ENCODE peak calls at places on chromosome 3, in ten cellular contexts. U is AG20443; J is activated T-helper 1 cell treated with anti-CD3 and anti-CD28 coated beads, Interleukin-2, amount 50 U/mL, for 16 hours; I is GDM1; T is cardiac muscle cell; V is HEK293T; H is NCI-H2029 treated with DMSO at 0.1 percent for 48 hours; F is activated T-cell treated with anti-CD3 and anti-CD28 coated beads, Interleukin-2, amount 50 U/mL, for 1 hour; D is activated CD8-positive, alpha-beta T cell treated with anti-CD3 and anti-CD28 coated beads for 36 hours; X is NCI-H1436 treated with DMSO at 0.1 percent for 48 hours. P is an unnamed sample.

GRCh38 chr3:185729335-185729715 is 95.5 kb downstream of the IGF2BP2 start:
- DNase-seq in U (peak; percentile 51), D (no peak), V (no peak), F (no peak), T (no peak), H (no peak), J (no peak), I (no peak), X (no peak), P (peak; percentile 87)

GRCh38 chr3:108013141-108014055 is 77.4 kb downstream of the CD47 start:
- DNase-seq in F (no peak), I (no peak), V (no peak), D (no peak), J (no peak), H (no peak), T (no peak), X (no peak), U (no peak), P (no peak)

GRCh38 chr3:45711936-45712335 is 22.7 kb downstream of the SACM1L start:
- DNase-seq in D (no peak), F (no peak), H (no peak), U (no peak), I (no peak), V (no peak), X (no peak), J (no peak), T (no peak), P (no peak)

GRCh38 chr3:98972155-98972554 is 70.7 kb upstream of the DCBLD2 start:
- DNase-seq in F (no peak), I (no peak), T (no peak), H (no peak), V (no peak), J (no peak), U (peak; percentile 57), D (no peak), X (no peak), P (peak; percentile 95)

GRCh38 chr3:115937054-115937453 is 313.7 kb downstream of the GAP43 start:
- DNase-seq in T (no peak), H (no peak), F (no peak), I (no peak), D (no peak), V (no peak), J (no peak), X (no peak), U (no peak), P (peak; percentile 35)

GRCh38 chr3:71127463-71128243 is 455.9 kb downstream of the FOXP1 start:
- DNase-seq in T (peak; percentile 61), X (no peak), J (no peak), U (peak; percentile 33), D (peak; percentile 78), F (no peak), H (no peak), I (peak; percentile 12), V (no peak), P (no peak)

GRCh38 chr3:23444386-23444785 is 241.3 kb downstream of the UBE2E2 start:
- DNase-seq in H (no peak), I (no peak), V (no peak), D (no peak), J (no peak), T (no peak), X (no peak), F (no peak), U (no peak), P (no peak)

GRCh38 chr3:189297957-189298356 is 126.2 kb downstream of the TPRG1 start:
- DNase-seq in H (no peak), T (no peak), V (no peak), F (no peak), D (no peak), I (no peak), U (no peak), J (no peak), X (no peak), P (no peak)

GRCh38 chr3:178507507-178508442 is 28.5 kb upstream of the KCNMB2 start:
- DNase-seq in F (no peak), I (no peak), H (no peak), T (no peak), J (no peak), V (no peak), U (no peak), X (no peak), D (no peak), P (no peak)

GRCh38 chr3:32852146-32852545 is 34.3 kb downstream of the TRIM71 start:
- DNase-seq in X (no peak), T (no peak), F (no peak), U (no peak), H (no peak), V (no peak), J (no peak), D (no peak), I (no peak), P (no peak)

GRCh38 chr3:46206284-46206683 is 1.8 kb downstream of the CCR1 start:
- DNase-seq in X (no peak), H (no peak), U (no peak), D (no peak), V (no peak), J (no peak), I (no peak), F (no peak), T (no peak), P (no peak)

GRCh38 chr3:38511546-38511945 is 15.4 kb downstream of the EXOG start:
- DNase-seq in T (no peak), D (no peak), F (no peak), U (no peak), X (no peak), I (no peak), J (no peak), H (no peak), V (no peak), P (no peak)

GRCh38 chr3:23316924-23317323 is 113.8 kb downstream of the UBE2E2 start:
- DNase-seq in T (no peak), X (no peak), J (no peak), I (no peak), H (no peak), V (no peak), D (no peak), F (no peak), U (no peak), P (no peak)